ENCODE peak calls at places on chromosomes 4 and X, in ten cellular contexts. E is nephron progenitor cell, Z is upper lobe of right lung, B is uterus, H is lung, D is B cell, M is ovary, G is suprapubic skin, N is thoracic aorta, Q is Panc1. F is an unnamed sample.
A peak's percentile ranks its signal among the peaks of the same experiment; 100 is the strongest.

GRCh38 chr4:3421470-3421869 is 20.3 kb upstream of the HGFAC start:
- DNase-seq in G (no peak), M (peak; percentile 27), D (no peak), Z (peak; percentile 52), E (no peak), N (no peak), B (no peak), H (no peak), Q (no peak), F (no peak)

GRCh38 chr4:87863486-87863885 is 30.7 kb downstream of the MEPE start:
- DNase-seq in N (no peak), G (no peak), B (no peak), H (no peak), D (no peak), Z (no peak), M (no peak), E (no peak), Q (no peak), F (no peak)

GRCh38 chr4:159002950-159003349 is 99.9 kb upstream of the RAPGEF2 start:
- DNase-seq in H (no peak), E (no peak), Q (no peak), N (no peak), G (no peak), Z (no peak), M (no peak), B (no peak), D (no peak), F (no peak)

GRCh38 chrX:9656277-9656676 is 109.4 kb downstream of the GPR143 start:
- DNase-seq in N (no peak), G (no peak), E (peak; percentile 8), Q (no peak), D (no peak), H (no peak), M (no peak), Z (no peak), B (no peak), F (no peak)

GRCh38 chr4:154781126-154781982 is at the start of gene RBM46:
- DNase-seq in M (no peak), G (no peak), H (no peak), N (no peak), Q (no peak), D (no peak), E (no peak), B (no peak), Z (no peak), F (peak; percentile 84)

GRCh38 chr4:145679991-145680455 is at the start of gene C4orf51:
- DNase-seq in H (peak; percentile 39), Q (no peak), Z (no peak), E (no peak), G (no peak), D (no peak), B (no peak), N (no peak), M (no peak), F (no peak)

GRCh38 chr4:133247861-133248260 is 98.8 kb downstream of the PCDH10 start:
- DNase-seq in M (no peak), Q (no peak), E (no peak), D (no peak), H (no peak), G (no peak), N (no peak), B (no peak), Z (no peak), F (no peak)

GRCh38 chrX:13180807-13181206 is 136.4 kb upstream of the FAM9C start:
- DNase-seq in B (no peak), E (no peak), G (no peak), Z (no peak), N (no peak), Q (no peak), M (no peak), H (no peak), D (no peak), F (no peak)

GRCh38 chr4:70818173-70818856 is 21.4 kb downstream of the GRSF1 start:
- DNase-seq in Q (no peak), B (no peak), D (no peak), Z (no peak), G (no peak), E (no peak), H (no peak), N (no peak), M (no peak), F (no peak)

GRCh38 chr4:25723409-25723808 is 67.8 kb downstream of the SLC34A2 start:
- DNase-seq in H (no peak), B (no peak), G (no peak), E (no peak), D (no peak), M (no peak), Z (no peak), Q (no peak), N (no peak), F (no peak)

GRCh38 chrX:107979534-107979933 is 2.6 kb downstream of the TEX13B start:
- DNase-seq in G (no peak), B (no peak), Q (no peak), M (no peak), Z (no peak), E (no peak), H (no peak), D (no peak), N (no peak), F (no peak)

GRCh38 chrX:43882294-43882681 is at the start of gene MAOB:
- DNase-seq in G (peak; percentile 76), B (peak; percentile 43), Q (no peak), D (peak; percentile 39), H (no peak), N (no peak), M (peak; percentile 76), E (peak; percentile 61), Z (peak; percentile 72), F (no peak)

GRCh38 chr4:165864228-165864627 is 8.8 kb upstream of the TLL1 start:
- DNase-seq in Q (no peak), M (no peak), D (no peak), H (no peak), G (no peak), Z (no peak), B (no peak), N (no peak), E (no peak), F (no peak)
- TF ChIP-seq CTCF in Q (peak; percentile 47), M (no peak), D (no peak), H (no peak), G (no peak), Z (no peak), B (no peak), N (no peak), E (no peak), F (peak; percentile 56)

GRCh38 chrX:150365953-150366911 is 3.1 kb downstream of the MAMLD1 start:
- DNase-seq in H (peak; percentile 31), Z (peak; percentile 60), E (peak; percentile 53), B (peak; percentile 75), N (no peak), Q (no peak), D (no peak), G (no peak), M (peak; percentile 80), F (no peak)
- TF ChIP-seq CTCF in H (no peak), Z (no peak), E (no peak), B (no peak), N (no peak), Q (peak; percentile 21), D (no peak), G (no peak), M (no peak), F (peak; percentile 32)

GRCh38 chrX:140425712-140426395 is 79.0 kb downstream of the SOX3 start:
- DNase-seq in N (no peak), H (no peak), Z (no peak), E (no peak), B (no peak), G (no peak), Q (no peak), M (no peak), D (no peak), F (no peak)

GRCh38 chrX:140432328-140433025 is 72.4 kb downstream of the SOX3 start:
- DNase-seq in N (no peak), M (peak; percentile 35), H (no peak), B (no peak), D (no peak), G (no peak), Z (no peak), E (no peak), Q (no peak), F (no peak)

GRCh38 chrX:140433582-140433981 is 71.3 kb downstream of the SOX3 start:
- DNase-seq in E (no peak), B (no peak), Q (no peak), D (no peak), N (no peak), M (no peak), H (no peak), G (no peak), Z (no peak), F (no peak)

GRCh38 chrX:140434347-140434746 is 70.5 kb downstream of the SOX3 start:
- DNase-seq in Q (no peak), N (no peak), H (no peak), E (peak; percentile 4), M (no peak), G (no peak), D (no peak), B (no peak), Z (no peak), F (no peak)

DNA sequence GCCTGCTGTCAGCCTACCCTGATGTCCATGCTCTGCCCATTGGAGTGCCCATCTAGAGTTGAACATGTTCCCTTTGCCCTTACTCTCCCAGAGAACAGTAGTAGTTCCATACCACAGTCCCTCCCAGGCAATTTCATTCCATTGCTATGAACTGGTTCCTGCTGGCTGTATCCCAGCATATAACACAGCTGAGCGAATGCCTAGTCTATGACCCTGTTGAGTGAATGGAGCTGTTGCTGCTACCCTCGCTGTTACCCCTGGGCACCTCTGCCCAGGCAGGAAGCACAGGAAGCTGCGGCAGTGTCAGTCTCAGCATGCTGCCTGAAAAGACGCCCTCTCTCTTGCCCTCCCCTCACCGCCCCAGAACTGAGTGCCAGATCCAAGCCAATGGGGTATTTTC is 73.3 kb downstream of the SOX3 start:
- DNase-seq in N (no peak), Q (no peak), M (no peak), E (no peak), D (no peak), G (no peak), B (no peak), Z (no peak), H (no peak), F (no peak)
- TF ChIP-seq CTCF in N (no peak), Q (no peak), M (no peak), E (no peak), D (no peak), G (no peak), B (no peak), Z (no peak), H (no peak), F (no peak)

GRCh38 chrX:119095936-119096335 is 23.1 kb downstream of the CT47C1 start:
- DNase-seq in E (no peak), B (no peak), N (no peak), Q (no peak), G (no peak), D (no peak), H (no peak), M (no peak), Z (no peak), F (no peak)

GRCh38 chrX:119105826-119106225 is 21.8 kb downstream of the KIAA1210 start:
- DNase-seq in Q (no peak), H (no peak), N (no peak), M (no peak), B (no peak), G (no peak), E (no peak), D (no peak), Z (no peak), F (no peak)

DNA sequence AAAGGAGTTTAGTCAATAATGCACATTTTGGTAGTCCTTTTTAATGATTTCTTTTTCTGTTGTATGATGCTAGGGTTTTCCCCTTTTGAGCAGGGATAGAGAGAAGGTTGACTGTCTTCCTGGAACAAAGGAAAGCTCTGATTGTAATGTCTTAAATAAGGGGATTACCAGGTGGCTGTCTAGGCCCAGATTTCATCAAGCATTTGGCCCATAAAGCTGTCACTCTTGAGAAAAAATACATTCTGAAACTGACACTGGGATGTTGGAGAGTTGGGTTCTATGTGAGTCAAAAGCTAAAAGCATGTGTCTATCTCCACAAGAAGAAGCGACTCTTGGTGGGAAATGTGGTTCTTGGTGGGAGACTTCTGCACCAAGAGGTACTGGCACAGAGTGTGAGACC is 26.4 kb downstream of the KIAA1210 start:
- DNase-seq in B (no peak), M (no peak), H (no peak), N (no peak), G (no peak), Q (no peak), E (no peak), D (no peak), Z (no peak), F (no peak)
- TF ChIP-seq CTCF in B (no peak), M (no peak), H (no peak), N (no peak), G (no peak), Q (no peak), E (no peak), D (no peak), Z (no peak), F (no peak)